ENCODE peak calls at places on chromosomes 6 and 20, in six cellular contexts. One of them, this sample, is unnamed.

GRCh38 chr6:129606664-129607063 is 103.3 kb downstream of the ARHGAP18 start:
- DNase-seq in GM13977: no peak
- DNase-seq in foreskin fibroblast: no peak
- DNase-seq in heart right ventricle: no peak
- DNase-seq in fibroblast of lung: peak
- DNase-seq in EL: no peak
- DNase-seq in this sample: no peak

GRCh38 chr6:149851461-149851860 is 12.7 kb downstream of the LRP11 start:
- DNase-seq in GM13977: no peak
- DNase-seq in foreskin fibroblast: peak
- DNase-seq in heart right ventricle: no peak
- DNase-seq in fibroblast of lung: peak
- DNase-seq in EL: peak
- DNase-seq in this sample: no peak

GRCh38 chr20:58976095-58976730 is 4.8 kb upstream of the NELFCD start:
- DNase-seq in GM13977: peak
- DNase-seq in foreskin fibroblast: no peak
- DNase-seq in heart right ventricle: no peak
- DNase-seq in fibroblast of lung: peak
- DNase-seq in EL: no peak
- DNase-seq in this sample: no peak

GRCh38 chr6:138454976-138455706 is 44.2 kb downstream of the NHSL1 start:
- DNase-seq in GM13977: peak
- DNase-seq in foreskin fibroblast: no peak
- DNase-seq in heart right ventricle: peak
- DNase-seq in fibroblast of lung: peak
- DNase-seq in EL: no peak
- DNase-seq in this sample: no peak

GRCh38 chr6:2771021-2771558 is 5.9 kb downstream of the WRNIP1 start:
- DNase-seq in GM13977: no peak
- DNase-seq in foreskin fibroblast: no peak
- DNase-seq in heart right ventricle: no peak
- DNase-seq in fibroblast of lung: no peak
- DNase-seq in EL: no peak
- DNase-seq in this sample: no peak

GRCh38 chr20:41956316-41957050 is 338.3 kb upstream of the CHD6 start:
- DNase-seq in GM13977: no peak
- DNase-seq in foreskin fibroblast: no peak
- DNase-seq in heart right ventricle: peak
- DNase-seq in fibroblast of lung: no peak
- DNase-seq in EL: no peak
- DNase-seq in this sample: no peak

GRCh38 chr20:3716195-3716834 is 3.9 kb upstream of the SIGLEC1 start:
- DNase-seq in GM13977: no peak
- DNase-seq in foreskin fibroblast: peak
- DNase-seq in heart right ventricle: peak
- DNase-seq in fibroblast of lung: peak
- DNase-seq in EL: peak
- DNase-seq in this sample: peak

GRCh38 chr6:96301781-96302180 is 219.8 kb upstream of the UFL1 start:
- DNase-seq in GM13977: no peak
- DNase-seq in foreskin fibroblast: no peak
- DNase-seq in heart right ventricle: no peak
- DNase-seq in fibroblast of lung: peak
- DNase-seq in EL: no peak
- DNase-seq in this sample: no peak

GRCh38 chr6:6218246-6219085 is 102.0 kb downstream of the F13A1 start:
- DNase-seq in GM13977: no peak
- DNase-seq in foreskin fibroblast: no peak
- DNase-seq in heart right ventricle: no peak
- DNase-seq in fibroblast of lung: no peak
- DNase-seq in EL: peak
- DNase-seq in this sample: no peak

GRCh38 chr20:35302421-35303335 is 10.5 kb upstream of the FAM83C start:
- DNase-seq in GM13977: no peak
- DNase-seq in foreskin fibroblast: no peak
- DNase-seq in heart right ventricle: no peak
- DNase-seq in fibroblast of lung: peak
- DNase-seq in EL: peak
- DNase-seq in this sample: no peak

This sample was measured in kidney.